ENCODE peak calls at places on chromosome 7, in seven cellular contexts. One of them, this sample, is unnamed. For H3K9me3, the result is how much of the 10 kb centered on the place peaks cover.

GRCh38 chr7:8261711-8262695 is at the start of gene ICA1:
- DNase-seq in right cardiac atrium: peak
- DNase-seq in WERI-Rb-1: peak
- DNase-seq in SJSA1: peak
- DNase-seq in transverse colon: peak
- DNase-seq in AG04450: no peak
- DNase-seq in adipocyte: peak
- DNase-seq in this sample: peak

GRCh38 chr7:98418636-98419315 is 17.9 kb upstream of the BAIAP2L1 start:
- DNase-seq in right cardiac atrium: peak
- DNase-seq in WERI-Rb-1: no peak
- DNase-seq in SJSA1: peak
- DNase-seq in transverse colon: peak
- DNase-seq in AG04450: peak
- DNase-seq in adipocyte: peak
- DNase-seq in this sample: peak

GRCh38 chr7:158282461-158283001 is 305.1 kb downstream of the PTPRN2 start:
- DNase-seq in right cardiac atrium: no peak
- DNase-seq in WERI-Rb-1: no peak
- DNase-seq in SJSA1: peak
- DNase-seq in transverse colon: no peak
- DNase-seq in AG04450: no peak
- DNase-seq in adipocyte: no peak
- DNase-seq in this sample: no peak

GRCh38 chr7:2635810-2636701 is 4.3 kb downstream of the TTYH3 start:
- DNase-seq in right cardiac atrium: peak
- DNase-seq in WERI-Rb-1: no peak
- DNase-seq in SJSA1: no peak
- DNase-seq in transverse colon: no peak
- DNase-seq in AG04450: no peak
- DNase-seq in adipocyte: peak
- DNase-seq in this sample: peak

GRCh38 chr7:80232969-80233724 is 98.5 kb downstream of the GNAI1 start:
- DNase-seq in right cardiac atrium: no peak
- DNase-seq in WERI-Rb-1: peak
- DNase-seq in SJSA1: no peak
- DNase-seq in transverse colon: no peak
- DNase-seq in AG04450: no peak
- DNase-seq in adipocyte: no peak
- DNase-seq in this sample: no peak

GRCh38 chr7:91953618-91954017 is 13.0 kb downstream of the AKAP9 start:
- DNase-seq in right cardiac atrium: no peak
- DNase-seq in WERI-Rb-1: no peak
- DNase-seq in SJSA1: no peak
- DNase-seq in transverse colon: no peak
- DNase-seq in AG04450: no peak
- DNase-seq in adipocyte: no peak
- DNase-seq in this sample: no peak

GRCh38 chr7:107180378-107180777 is 11.6 kb downstream of the HBP1 start:
- DNase-seq in right cardiac atrium: peak
- DNase-seq in WERI-Rb-1: no peak
- DNase-seq in SJSA1: no peak
- DNase-seq in transverse colon: peak
- DNase-seq in AG04450: peak
- DNase-seq in adipocyte: peak
- DNase-seq in this sample: peak

GRCh38 chr7:27912751-27913150 is 172.8 kb downstream of the TAX1BP1 start:
- DNase-seq in right cardiac atrium: no peak
- DNase-seq in WERI-Rb-1: no peak
- DNase-seq in SJSA1: no peak
- DNase-seq in transverse colon: no peak
- DNase-seq in AG04450: no peak
- DNase-seq in adipocyte: no peak
- DNase-seq in this sample: no peak

GRCh38 chr7:141053626-141054025 is 20.2 kb upstream of the TMEM178B start:
- DNase-seq in right cardiac atrium: no peak
- DNase-seq in WERI-Rb-1: no peak
- DNase-seq in SJSA1: no peak
- DNase-seq in transverse colon: no peak
- DNase-seq in AG04450: no peak
- DNase-seq in adipocyte: no peak
- DNase-seq in this sample: no peak

GRCh38 chr7:23422904-23423303 is 47.4 kb downstream of the IGF2BP3 start:
- DNase-seq in right cardiac atrium: no peak
- DNase-seq in WERI-Rb-1: no peak
- DNase-seq in SJSA1: no peak
- DNase-seq in transverse colon: no peak
- DNase-seq in AG04450: no peak
- DNase-seq in adipocyte: no peak
- DNase-seq in this sample: no peak

GRCh38 chr7:50502001-50502684 is 52.0 kb upstream of the FIGNL1 start:
- DNase-seq in right cardiac atrium: peak
- DNase-seq in WERI-Rb-1: peak
- DNase-seq in SJSA1: no peak
- DNase-seq in transverse colon: peak
- DNase-seq in AG04450: peak
- DNase-seq in adipocyte: peak
- DNase-seq in this sample: peak

GRCh38 chr7:26291699-26292538 is at the start of gene SNX10:
- DNase-seq in right cardiac atrium: peak
- DNase-seq in WERI-Rb-1: peak
- DNase-seq in SJSA1: no peak
- DNase-seq in transverse colon: peak
- DNase-seq in AG04450: no peak
- DNase-seq in adipocyte: peak
- DNase-seq in this sample: no peak

GRCh38 chr7:135620447-135620846 is 41.9 kb upstream of the STMP1 start:
- DNase-seq in right cardiac atrium: no peak
- DNase-seq in WERI-Rb-1: no peak
- DNase-seq in SJSA1: no peak
- DNase-seq in transverse colon: no peak
- DNase-seq in AG04450: no peak
- DNase-seq in adipocyte: peak
- DNase-seq in this sample: no peak

GRCh38 chr7:157527686-157528085 is 190.9 kb downstream of the DNAJB6 start:
- DNase-seq in right cardiac atrium: no peak
- DNase-seq in WERI-Rb-1: peak
- DNase-seq in SJSA1: peak
- DNase-seq in transverse colon: no peak
- DNase-seq in AG04450: no peak
- DNase-seq in adipocyte: no peak
- DNase-seq in this sample: no peak

GRCh38 chr7:127962589-127963361 is 68.5 kb downstream of the LRRC4 start:
- DNase-seq in right cardiac atrium: no peak
- DNase-seq in WERI-Rb-1: no peak
- DNase-seq in SJSA1: no peak
- DNase-seq in transverse colon: no peak
- DNase-seq in AG04450: no peak
- DNase-seq in adipocyte: no peak
- DNase-seq in this sample: no peak

GRCh38 chr7:2571409-2571808 is 12.6 kb downstream of the IQCE start:
- DNase-seq in right cardiac atrium: no peak
- DNase-seq in WERI-Rb-1: no peak
- DNase-seq in SJSA1: no peak
- DNase-seq in transverse colon: no peak
- DNase-seq in AG04450: no peak
- DNase-seq in adipocyte: no peak
- DNase-seq in this sample: no peak

GRCh38 chr7:44051611-44052220 is 7.2 kb downstream of the DBNL start:
- DNase-seq in right cardiac atrium: no peak
- DNase-seq in WERI-Rb-1: no peak
- DNase-seq in SJSA1: no peak
- DNase-seq in transverse colon: no peak
- DNase-seq in AG04450: no peak
- DNase-seq in adipocyte: no peak
- DNase-seq in this sample: no peak

GRCh38 chr7:105690286-105690915 is 109.1 kb upstream of the EFCAB10 start:
- DNase-seq in right cardiac atrium: no peak
- DNase-seq in WERI-Rb-1: no peak
- DNase-seq in SJSA1: no peak
- DNase-seq in transverse colon: no peak
- DNase-seq in AG04450: no peak
- DNase-seq in adipocyte: no peak
- DNase-seq in this sample: no peak

GRCh38 chr7:92010215-92010614 is 69.6 kb downstream of the AKAP9 start:
- DNase-seq in right cardiac atrium: no peak
- DNase-seq in WERI-Rb-1: no peak
- DNase-seq in SJSA1: peak
- DNase-seq in transverse colon: no peak
- DNase-seq in AG04450: no peak
- DNase-seq in adipocyte: no peak
- DNase-seq in this sample: no peak

GRCh38 chr7:11474902-11475585 is 357.0 kb downstream of the THSD7A start:
- DNase-seq in right cardiac atrium: no peak
- DNase-seq in WERI-Rb-1: no peak
- DNase-seq in SJSA1: no peak
- DNase-seq in transverse colon: no peak
- DNase-seq in AG04450: no peak
- DNase-seq in adipocyte: no peak
- DNase-seq in this sample: no peak

GRCh38 chr7:100065452-100066186 is 15.9 kb downstream of the ZNF3 start:
- DNase-seq in right cardiac atrium: no peak
- DNase-seq in WERI-Rb-1: no peak
- DNase-seq in SJSA1: no peak
- DNase-seq in transverse colon: no peak
- DNase-seq in AG04450: peak
- DNase-seq in adipocyte: peak
- DNase-seq in this sample: peak

GRCh38 chr7:19442016-19442785 is 266.6 kb downstream of the POLR1F start:
- DNase-seq in right cardiac atrium: no peak
- DNase-seq in WERI-Rb-1: peak
- DNase-seq in SJSA1: no peak
- DNase-seq in transverse colon: no peak
- DNase-seq in AG04450: peak
- DNase-seq in adipocyte: peak
- DNase-seq in this sample: peak

GRCh38 chr7:18526368-18526878 is 30.9 kb downstream of the HDAC9 start:
- DNase-seq in right cardiac atrium: no peak
- DNase-seq in WERI-Rb-1: no peak
- DNase-seq in SJSA1: no peak
- DNase-seq in transverse colon: no peak
- DNase-seq in AG04450: no peak
- DNase-seq in adipocyte: no peak
- DNase-seq in this sample: no peak

GRCh38 chr7:153476166-153476565 is 576.0 kb upstream of the DPP6 start:
- DNase-seq in right cardiac atrium: no peak
- DNase-seq in WERI-Rb-1: no peak
- DNase-seq in SJSA1: no peak
- DNase-seq in transverse colon: no peak
- DNase-seq in AG04450: no peak
- DNase-seq in adipocyte: no peak
- DNase-seq in this sample: no peak
- H3K9me3 ChIP-seq in right cardiac atrium: under half
- H3K9me3 ChIP-seq in WERI-Rb-1: under half
- H3K9me3 ChIP-seq in SJSA1: under half
- H3K9me3 ChIP-seq in transverse colon: under half
- H3K9me3 ChIP-seq in AG04450: under half
- H3K9me3 ChIP-seq in adipocyte: under half
- H3K9me3 ChIP-seq in this sample: under half

GRCh38 chr7:30193333-30193943 is 58.7 kb downstream of the MTURN start:
- DNase-seq in right cardiac atrium: no peak
- DNase-seq in WERI-Rb-1: no peak
- DNase-seq in SJSA1: no peak
- DNase-seq in transverse colon: no peak
- DNase-seq in AG04450: no peak
- DNase-seq in adipocyte: no peak
- DNase-seq in this sample: no peak
- H3K9me3 ChIP-seq in right cardiac atrium: under half
- H3K9me3 ChIP-seq in WERI-Rb-1: under half
- H3K9me3 ChIP-seq in SJSA1: under half
- H3K9me3 ChIP-seq in transverse colon: under half
- H3K9me3 ChIP-seq in AG04450: under half
- H3K9me3 ChIP-seq in adipocyte: under half
- H3K9me3 ChIP-seq in this sample: under half

DNA sequence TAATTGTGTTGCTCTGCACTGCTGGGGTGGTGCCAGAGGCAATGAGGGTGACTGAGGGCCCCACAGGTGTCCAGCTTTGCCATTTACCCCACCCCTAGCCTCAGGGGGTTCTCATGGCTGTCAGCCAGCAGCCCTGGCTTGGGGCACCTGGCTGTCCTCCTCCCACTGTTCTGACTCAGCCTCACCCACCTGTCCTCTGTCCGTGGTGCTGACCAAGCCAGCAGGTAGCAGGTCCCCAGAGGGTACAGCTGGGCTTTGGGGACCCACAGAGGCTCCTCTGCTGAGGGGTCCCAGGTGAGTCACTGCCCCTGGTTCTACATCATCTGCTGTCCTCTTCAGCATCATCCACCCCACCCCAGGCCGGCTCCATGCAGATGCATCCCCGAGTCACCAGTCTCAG is 32.2 kb upstream of the ZNF716 start:
- DNase-seq in right cardiac atrium: no peak
- DNase-seq in WERI-Rb-1: no peak
- DNase-seq in SJSA1: no peak
- DNase-seq in transverse colon: no peak
- DNase-seq in AG04450: no peak
- DNase-seq in adipocyte: no peak
- DNase-seq in this sample: no peak
- H3K9me3 ChIP-seq in right cardiac atrium: under half
- H3K9me3 ChIP-seq in WERI-Rb-1: under half
- H3K9me3 ChIP-seq in SJSA1: under half
- H3K9me3 ChIP-seq in transverse colon: under half
- H3K9me3 ChIP-seq in AG04450: half or more
- H3K9me3 ChIP-seq in adipocyte: under half
- H3K9me3 ChIP-seq in this sample: under half

GRCh38 chr7:64599341-64599740 is 36.5 kb upstream of the ZNF680 start:
- DNase-seq in right cardiac atrium: no peak
- DNase-seq in WERI-Rb-1: no peak
- DNase-seq in SJSA1: no peak
- DNase-seq in transverse colon: no peak
- DNase-seq in AG04450: no peak
- DNase-seq in adipocyte: no peak
- DNase-seq in this sample: no peak
- H3K9me3 ChIP-seq in right cardiac atrium: under half
- H3K9me3 ChIP-seq in WERI-Rb-1: under half
- H3K9me3 ChIP-seq in SJSA1: under half
- H3K9me3 ChIP-seq in transverse colon: under half
- H3K9me3 ChIP-seq in AG04450: under half
- H3K9me3 ChIP-seq in adipocyte: under half
- H3K9me3 ChIP-seq in this sample: under half

DNA sequence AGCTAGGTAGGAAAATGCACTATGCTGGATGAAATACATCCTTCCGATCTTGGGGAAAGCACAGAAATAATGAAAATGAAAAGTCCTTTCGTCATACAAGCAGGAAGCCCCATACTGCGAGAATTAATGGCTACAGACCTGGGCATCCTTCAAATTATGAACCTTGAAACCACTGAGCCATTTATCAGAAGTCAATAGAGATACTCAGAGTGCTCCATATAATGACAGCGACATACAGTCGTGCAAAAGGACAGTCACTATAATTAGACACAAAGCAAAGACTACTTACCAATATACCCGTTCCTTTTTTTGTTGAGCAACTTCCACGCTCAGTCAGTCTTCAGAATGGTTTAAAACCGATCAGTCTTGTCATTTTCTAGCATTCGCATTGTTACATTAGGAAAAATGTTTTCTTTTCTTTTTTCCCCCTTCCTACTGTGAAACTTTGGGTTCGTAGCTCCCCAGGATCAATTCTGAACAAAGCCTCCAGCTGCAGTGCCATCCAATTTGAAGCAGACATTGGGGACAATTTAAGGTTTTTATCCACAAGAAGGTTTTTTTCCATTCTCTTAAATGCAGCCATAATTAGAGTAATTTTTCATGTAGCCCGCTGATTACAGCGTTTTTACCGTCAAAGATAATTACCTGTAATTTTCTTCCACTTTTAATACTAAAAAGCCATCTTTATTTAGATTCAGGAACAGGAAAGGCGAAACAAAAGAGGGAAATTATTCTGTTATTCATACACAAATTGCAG is 6.4 kb downstream of the DLX6 start:
- DNase-seq in right cardiac atrium: no peak
- DNase-seq in WERI-Rb-1: no peak
- DNase-seq in SJSA1: no peak
- DNase-seq in transverse colon: no peak
- DNase-seq in AG04450: no peak
- DNase-seq in adipocyte: no peak
- DNase-seq in this sample: no peak
- H3K9me3 ChIP-seq in right cardiac atrium: under half
- H3K9me3 ChIP-seq in WERI-Rb-1: under half
- H3K9me3 ChIP-seq in SJSA1: under half
- H3K9me3 ChIP-seq in transverse colon: under half
- H3K9me3 ChIP-seq in AG04450: under half
- H3K9me3 ChIP-seq in adipocyte: under half
- H3K9me3 ChIP-seq in this sample: under half

This sample was measured in BE2C.